ENCODE peak calls at places on chromosomes 16 and 17, in nine cellular contexts. One of them, this sample, is unnamed.
A peak's percentile ranks its signal among the peaks of the same experiment; 100 is the strongest.

GRCh38 chr16:82157836-82158235 is 12.2 kb downstream of the MPHOSPH6 start:
- DNase-seq in sigmoid colon: no peak
- DNase-seq in activated naive CD8-positive, alpha-beta T cell treated with anti-CD3 and anti-CD28 coated beads for 36 hours: no peak
- DNase-seq in GM23338: no peak
- DNase-seq in heart right ventricle: no peak
- DNase-seq in stimulated activated CD8-positive, alpha-beta memory T cell treated with anti-CD3 and anti-CD28 coated beads, Interleukin-4, amount 100 ng/mL, for 24 hours: no peak
- DNase-seq in EH: peak; percentile 4
- DNase-seq in fibroblast of mammary gland: no peak
- DNase-seq in CD4-positive, alpha-beta memory T cell: no peak
- DNase-seq in this sample: no peak

GRCh38 chr17:67442787-67443624 is 65.9 kb downstream of the PITPNC1 start:
- DNase-seq in fibroblast of mammary gland: peak; percentile 37
- DNase-seq in CD4-positive, alpha-beta memory T cell: no peak
- DNase-seq in EH: no peak
- DNase-seq in activated naive CD8-positive, alpha-beta T cell treated with anti-CD3 and anti-CD28 coated beads for 36 hours: no peak
- DNase-seq in sigmoid colon: no peak
- DNase-seq in GM23338: peak; percentile 24
- DNase-seq in heart right ventricle: no peak
- DNase-seq in stimulated activated CD8-positive, alpha-beta memory T cell treated with anti-CD3 and anti-CD28 coated beads, Interleukin-4, amount 100 ng/mL, for 24 hours: no peak
- DNase-seq in this sample: no peak

GRCh38 chr17:34291721-34292348 is 6.3 kb downstream of the CCL11 start:
- DNase-seq in CD4-positive, alpha-beta memory T cell: no peak
- DNase-seq in GM23338: no peak
- DNase-seq in fibroblast of mammary gland: no peak
- DNase-seq in EH: no peak
- DNase-seq in heart right ventricle: no peak
- DNase-seq in stimulated activated CD8-positive, alpha-beta memory T cell treated with anti-CD3 and anti-CD28 coated beads, Interleukin-4, amount 100 ng/mL, for 24 hours: no peak
- DNase-seq in sigmoid colon: no peak
- DNase-seq in activated naive CD8-positive, alpha-beta T cell treated with anti-CD3 and anti-CD28 coated beads for 36 hours: no peak
- DNase-seq in this sample: no peak

GRCh38 chr17:83089322-83090156 is 10.1 kb downstream of the METRNL start:
- DNase-seq in heart right ventricle: no peak
- DNase-seq in activated naive CD8-positive, alpha-beta T cell treated with anti-CD3 and anti-CD28 coated beads for 36 hours: no peak
- DNase-seq in stimulated activated CD8-positive, alpha-beta memory T cell treated with anti-CD3 and anti-CD28 coated beads, Interleukin-4, amount 100 ng/mL, for 24 hours: no peak
- DNase-seq in GM23338: no peak
- DNase-seq in EH: no peak
- DNase-seq in fibroblast of mammary gland: no peak
- DNase-seq in sigmoid colon: no peak
- DNase-seq in CD4-positive, alpha-beta memory T cell: no peak
- DNase-seq in this sample: no peak

GRCh38 chr16:77896357-77896972 is 108.1 kb downstream of the VAT1L start:
- DNase-seq in activated naive CD8-positive, alpha-beta T cell treated with anti-CD3 and anti-CD28 coated beads for 36 hours: no peak
- DNase-seq in CD4-positive, alpha-beta memory T cell: no peak
- DNase-seq in EH: peak; percentile 33
- DNase-seq in sigmoid colon: no peak
- DNase-seq in fibroblast of mammary gland: no peak
- DNase-seq in heart right ventricle: no peak
- DNase-seq in stimulated activated CD8-positive, alpha-beta memory T cell treated with anti-CD3 and anti-CD28 coated beads, Interleukin-4, amount 100 ng/mL, for 24 hours: no peak
- DNase-seq in GM23338: no peak
- DNase-seq in this sample: no peak

GRCh38 chr17:6070895-6071511 is 824 bp downstream of the WSCD1 start:
- DNase-seq in EH: peak; percentile 11
- DNase-seq in stimulated activated CD8-positive, alpha-beta memory T cell treated with anti-CD3 and anti-CD28 coated beads, Interleukin-4, amount 100 ng/mL, for 24 hours: no peak
- DNase-seq in fibroblast of mammary gland: no peak
- DNase-seq in activated naive CD8-positive, alpha-beta T cell treated with anti-CD3 and anti-CD28 coated beads for 36 hours: no peak
- DNase-seq in GM23338: peak; percentile 51
- DNase-seq in sigmoid colon: no peak
- DNase-seq in heart right ventricle: peak; percentile 29
- DNase-seq in CD4-positive, alpha-beta memory T cell: no peak
- DNase-seq in this sample: no peak

GRCh38 chr17:60577147-60577925 is 22.7 kb upstream of the PPM1D start:
- DNase-seq in fibroblast of mammary gland: peak; percentile 65
- DNase-seq in stimulated activated CD8-positive, alpha-beta memory T cell treated with anti-CD3 and anti-CD28 coated beads, Interleukin-4, amount 100 ng/mL, for 24 hours: no peak
- DNase-seq in CD4-positive, alpha-beta memory T cell: no peak
- DNase-seq in sigmoid colon: peak; percentile 74
- DNase-seq in GM23338: peak; percentile 47
- DNase-seq in heart right ventricle: peak; percentile 43
- DNase-seq in EH: peak; percentile 75
- DNase-seq in activated naive CD8-positive, alpha-beta T cell treated with anti-CD3 and anti-CD28 coated beads for 36 hours: no peak
- DNase-seq in this sample: peak; percentile 23

GRCh38 chr16:90020260-90020837 is 1.1 kb upstream of the DBNDD1 start:
- DNase-seq in CD4-positive, alpha-beta memory T cell: no peak
- DNase-seq in stimulated activated CD8-positive, alpha-beta memory T cell treated with anti-CD3 and anti-CD28 coated beads, Interleukin-4, amount 100 ng/mL, for 24 hours: no peak
- DNase-seq in sigmoid colon: no peak
- DNase-seq in fibroblast of mammary gland: no peak
- DNase-seq in heart right ventricle: no peak
- DNase-seq in activated naive CD8-positive, alpha-beta T cell treated with anti-CD3 and anti-CD28 coated beads for 36 hours: no peak
- DNase-seq in GM23338: no peak
- DNase-seq in EH: peak; percentile 15
- DNase-seq in this sample: no peak

GRCh38 chr16:10539256-10539655 is 41.1 kb downstream of the EMP2 start:
- DNase-seq in CD4-positive, alpha-beta memory T cell: no peak
- DNase-seq in stimulated activated CD8-positive, alpha-beta memory T cell treated with anti-CD3 and anti-CD28 coated beads, Interleukin-4, amount 100 ng/mL, for 24 hours: no peak
- DNase-seq in fibroblast of mammary gland: no peak
- DNase-seq in GM23338: no peak
- DNase-seq in activated naive CD8-positive, alpha-beta T cell treated with anti-CD3 and anti-CD28 coated beads for 36 hours: no peak
- DNase-seq in EH: no peak
- DNase-seq in sigmoid colon: no peak
- DNase-seq in heart right ventricle: no peak
- DNase-seq in this sample: no peak

GRCh38 chr17:6780886-6781285 is 4.9 kb downstream of the FBXO39 start:
- DNase-seq in fibroblast of mammary gland: no peak
- DNase-seq in heart right ventricle: no peak
- DNase-seq in GM23338: no peak
- DNase-seq in EH: no peak
- DNase-seq in sigmoid colon: no peak
- DNase-seq in activated naive CD8-positive, alpha-beta T cell treated with anti-CD3 and anti-CD28 coated beads for 36 hours: peak; percentile 19
- DNase-seq in CD4-positive, alpha-beta memory T cell: no peak
- DNase-seq in stimulated activated CD8-positive, alpha-beta memory T cell treated with anti-CD3 and anti-CD28 coated beads, Interleukin-4, amount 100 ng/mL, for 24 hours: no peak
- DNase-seq in this sample: no peak

GRCh38 chr16:2238396-2239230 is 2.4 kb downstream of the DNASE1L2 start:
- DNase-seq in heart right ventricle: no peak
- DNase-seq in fibroblast of mammary gland: no peak
- DNase-seq in CD4-positive, alpha-beta memory T cell: peak; percentile 36
- DNase-seq in sigmoid colon: no peak
- DNase-seq in stimulated activated CD8-positive, alpha-beta memory T cell treated with anti-CD3 and anti-CD28 coated beads, Interleukin-4, amount 100 ng/mL, for 24 hours: no peak
- DNase-seq in EH: no peak
- DNase-seq in activated naive CD8-positive, alpha-beta T cell treated with anti-CD3 and anti-CD28 coated beads for 36 hours: no peak
- DNase-seq in GM23338: peak; percentile 45
- DNase-seq in this sample: no peak

GRCh38 chr16:75289189-75289588 is 37.8 kb upstream of the BCAR1 start:
- DNase-seq in CD4-positive, alpha-beta memory T cell: no peak
- DNase-seq in heart right ventricle: peak; percentile 50
- DNase-seq in fibroblast of mammary gland: peak; percentile 74
- DNase-seq in EH: peak; percentile 68
- DNase-seq in activated naive CD8-positive, alpha-beta T cell treated with anti-CD3 and anti-CD28 coated beads for 36 hours: no peak
- DNase-seq in stimulated activated CD8-positive, alpha-beta memory T cell treated with anti-CD3 and anti-CD28 coated beads, Interleukin-4, amount 100 ng/mL, for 24 hours: no peak
- DNase-seq in sigmoid colon: no peak
- DNase-seq in GM23338: no peak
- DNase-seq in this sample: no peak

GRCh38 chr16:50842589-50842988 is 100.7 kb downstream of the CYLD start:
- DNase-seq in stimulated activated CD8-positive, alpha-beta memory T cell treated with anti-CD3 and anti-CD28 coated beads, Interleukin-4, amount 100 ng/mL, for 24 hours: no peak
- DNase-seq in CD4-positive, alpha-beta memory T cell: no peak
- DNase-seq in activated naive CD8-positive, alpha-beta T cell treated with anti-CD3 and anti-CD28 coated beads for 36 hours: no peak
- DNase-seq in GM23338: no peak
- DNase-seq in fibroblast of mammary gland: no peak
- DNase-seq in heart right ventricle: no peak
- DNase-seq in sigmoid colon: no peak
- DNase-seq in EH: no peak
- DNase-seq in this sample: peak; percentile 3

GRCh38 chr17:57464191-57464864 is 208.0 kb downstream of the MSI2 start:
- DNase-seq in sigmoid colon: no peak
- DNase-seq in fibroblast of mammary gland: peak; percentile 25
- DNase-seq in stimulated activated CD8-positive, alpha-beta memory T cell treated with anti-CD3 and anti-CD28 coated beads, Interleukin-4, amount 100 ng/mL, for 24 hours: no peak
- DNase-seq in CD4-positive, alpha-beta memory T cell: no peak
- DNase-seq in activated naive CD8-positive, alpha-beta T cell treated with anti-CD3 and anti-CD28 coated beads for 36 hours: no peak
- DNase-seq in heart right ventricle: peak; percentile 60
- DNase-seq in EH: no peak
- DNase-seq in GM23338: no peak
- DNase-seq in this sample: no peak

GRCh38 chr17:34562387-34562786 is 17.0 kb upstream of the TMEM132E start:
- DNase-seq in EH: no peak
- DNase-seq in GM23338: peak; percentile 73
- DNase-seq in activated naive CD8-positive, alpha-beta T cell treated with anti-CD3 and anti-CD28 coated beads for 36 hours: no peak
- DNase-seq in stimulated activated CD8-positive, alpha-beta memory T cell treated with anti-CD3 and anti-CD28 coated beads, Interleukin-4, amount 100 ng/mL, for 24 hours: no peak
- DNase-seq in fibroblast of mammary gland: no peak
- DNase-seq in CD4-positive, alpha-beta memory T cell: no peak
- DNase-seq in sigmoid colon: no peak
- DNase-seq in heart right ventricle: no peak
- DNase-seq in this sample: peak; percentile 26

GRCh38 chr16:72894291-72895151 is 153.4 kb downstream of the ZFHX3 start:
- DNase-seq in CD4-positive, alpha-beta memory T cell: no peak
- DNase-seq in sigmoid colon: peak; percentile 52
- DNase-seq in fibroblast of mammary gland: peak; percentile 47
- DNase-seq in GM23338: no peak
- DNase-seq in EH: peak; percentile 62
- DNase-seq in heart right ventricle: peak; percentile 58
- DNase-seq in stimulated activated CD8-positive, alpha-beta memory T cell treated with anti-CD3 and anti-CD28 coated beads, Interleukin-4, amount 100 ng/mL, for 24 hours: no peak
- DNase-seq in activated naive CD8-positive, alpha-beta T cell treated with anti-CD3 and anti-CD28 coated beads for 36 hours: no peak
- DNase-seq in this sample: no peak

GRCh38 chr16:50839920-50840729 is 98.2 kb downstream of the CYLD start:
- DNase-seq in fibroblast of mammary gland: no peak
- DNase-seq in sigmoid colon: no peak
- DNase-seq in CD4-positive, alpha-beta memory T cell: no peak
- DNase-seq in heart right ventricle: no peak
- DNase-seq in stimulated activated CD8-positive, alpha-beta memory T cell treated with anti-CD3 and anti-CD28 coated beads, Interleukin-4, amount 100 ng/mL, for 24 hours: no peak
- DNase-seq in GM23338: peak; percentile 31
- DNase-seq in activated naive CD8-positive, alpha-beta T cell treated with anti-CD3 and anti-CD28 coated beads for 36 hours: no peak
- DNase-seq in EH: no peak
- DNase-seq in this sample: no peak

GRCh38 chr17:7573324-7574080 is 5.9 kb upstream of the CD68 start:
- DNase-seq in EH: peak; percentile 92
- DNase-seq in heart right ventricle: peak; percentile 94
- DNase-seq in CD4-positive, alpha-beta memory T cell: peak; percentile 94
- DNase-seq in stimulated activated CD8-positive, alpha-beta memory T cell treated with anti-CD3 and anti-CD28 coated beads, Interleukin-4, amount 100 ng/mL, for 24 hours: peak; percentile 86
- DNase-seq in fibroblast of mammary gland: peak; percentile 90
- DNase-seq in GM23338: peak; percentile 88
- DNase-seq in activated naive CD8-positive, alpha-beta T cell treated with anti-CD3 and anti-CD28 coated beads for 36 hours: peak; percentile 89
- DNase-seq in sigmoid colon: peak; percentile 97
- DNase-seq in this sample: peak; percentile 88

GRCh38 chr17:56499799-56500388 is 93.6 kb upstream of the NOG start:
- DNase-seq in EH: peak; percentile 40
- DNase-seq in stimulated activated CD8-positive, alpha-beta memory T cell treated with anti-CD3 and anti-CD28 coated beads, Interleukin-4, amount 100 ng/mL, for 24 hours: no peak
- DNase-seq in sigmoid colon: no peak
- DNase-seq in activated naive CD8-positive, alpha-beta T cell treated with anti-CD3 and anti-CD28 coated beads for 36 hours: no peak
- DNase-seq in heart right ventricle: no peak
- DNase-seq in fibroblast of mammary gland: peak; percentile 43
- DNase-seq in CD4-positive, alpha-beta memory T cell: no peak
- DNase-seq in GM23338: peak; percentile 73
- DNase-seq in this sample: peak; percentile 23

GRCh38 chr17:82246365-82247174 is 17.7 kb downstream of the SLC16A3 start:
- DNase-seq in EH: peak; percentile 75
- DNase-seq in GM23338: no peak
- DNase-seq in stimulated activated CD8-positive, alpha-beta memory T cell treated with anti-CD3 and anti-CD28 coated beads, Interleukin-4, amount 100 ng/mL, for 24 hours: no peak
- DNase-seq in heart right ventricle: no peak
- DNase-seq in sigmoid colon: no peak
- DNase-seq in fibroblast of mammary gland: peak; percentile 91
- DNase-seq in CD4-positive, alpha-beta memory T cell: no peak
- DNase-seq in activated naive CD8-positive, alpha-beta T cell treated with anti-CD3 and anti-CD28 coated beads for 36 hours: no peak
- DNase-seq in this sample: no peak

GRCh38 chr16:85126383-85126730 is 14.1 kb upstream of the CIBAR2 start:
- DNase-seq in EH: no peak
- DNase-seq in sigmoid colon: no peak
- DNase-seq in heart right ventricle: no peak
- DNase-seq in activated naive CD8-positive, alpha-beta T cell treated with anti-CD3 and anti-CD28 coated beads for 36 hours: no peak
- DNase-seq in fibroblast of mammary gland: no peak
- DNase-seq in stimulated activated CD8-positive, alpha-beta memory T cell treated with anti-CD3 and anti-CD28 coated beads, Interleukin-4, amount 100 ng/mL, for 24 hours: no peak
- DNase-seq in CD4-positive, alpha-beta memory T cell: no peak
- DNase-seq in GM23338: no peak
- DNase-seq in this sample: no peak

GRCh38 chr16:31269541-31269940 is 9.8 kb downstream of the ITGAM start:
- DNase-seq in GM23338: no peak
- DNase-seq in stimulated activated CD8-positive, alpha-beta memory T cell treated with anti-CD3 and anti-CD28 coated beads, Interleukin-4, amount 100 ng/mL, for 24 hours: no peak
- DNase-seq in EH: no peak
- DNase-seq in activated naive CD8-positive, alpha-beta T cell treated with anti-CD3 and anti-CD28 coated beads for 36 hours: no peak
- DNase-seq in sigmoid colon: no peak
- DNase-seq in CD4-positive, alpha-beta memory T cell: no peak
- DNase-seq in heart right ventricle: no peak
- DNase-seq in fibroblast of mammary gland: no peak
- DNase-seq in this sample: no peak

This sample was measured in K562.